ENCODE peak calls at places on chromosome 15, in eight cellular contexts. Z is stimulated activated naive CD8-positive, alpha-beta T cell treated with anti-CD3 and anti-CD28 coated beads, Interleukin-15, amount 100 ng/mL, for 72 hours; R is RWPE2; M is CD4-positive, CD25-positive, alpha-beta regulatory T cell; H is mucosa of descending colon; K is naive thymus-derived CD4-positive, alpha-beta T cell; S is activated CD8-positive, alpha-beta T cell treated with anti-CD3 and anti-CD28 coated beads for 36 hours; F is aorta. A is an unnamed sample.
A peak's percentile ranks its signal among the peaks of the same experiment; 100 is the strongest.

GRCh38 chr15:41258706-41259471 is 27.8 kb downstream of the CHP1 start:
- ATAC-seq in Z (no peak), R (peak; percentile 82), M (no peak), H (peak; percentile 93), K (peak; percentile 67), S (no peak), F (no peak), A (peak; percentile 63)

GRCh38 chr15:41597787-41598186 is 38.8 kb downstream of the TYRO3 start:
- ATAC-seq in Z (no peak), R (no peak), M (no peak), H (no peak), K (no peak), S (no peak), F (no peak), A (no peak)

GRCh38 chr15:62083168-62084154 is 16.7 kb downstream of the C2CD4A start:
- ATAC-seq in Z (no peak), R (no peak), M (no peak), H (peak; percentile 80), K (no peak), S (no peak), F (no peak), A (no peak)

GRCh38 chr15:71066983-71067382 is 48.3 kb upstream of the THSD4 start:
- ATAC-seq in Z (no peak), R (peak; percentile 79), M (no peak), H (no peak), K (no peak), S (no peak), F (no peak), A (peak; percentile 83)

GRCh38 chr15:40477703-40478269 is 7.0 kb downstream of the CHST14 start:
- ATAC-seq in Z (no peak), R (peak; percentile 40), M (no peak), H (peak; percentile 19), K (no peak), S (no peak), F (no peak), A (peak; percentile 93)

GRCh38 chr15:41567261-41567660 is 8.2 kb downstream of the TYRO3 start:
- ATAC-seq in Z (no peak), R (no peak), M (no peak), H (no peak), K (no peak), S (no peak), F (no peak), A (no peak)

GRCh38 chr15:48318131-48318530 is 13.1 kb upstream of the DUT start:
- ATAC-seq in Z (no peak), R (no peak), M (no peak), H (no peak), K (no peak), S (no peak), F (no peak), A (no peak)

GRCh38 chr15:95975212-95975611 is 355.3 kb upstream of the NR2F2 start:
- ATAC-seq in Z (no peak), R (no peak), M (no peak), H (no peak), K (no peak), S (no peak), F (no peak), A (no peak)

GRCh38 chr15:40345225-40345866 is 4.6 kb upstream of the CCDC9B start:
- ATAC-seq in Z (no peak), R (no peak), M (no peak), H (no peak), K (no peak), S (no peak), F (no peak), A (no peak)

GRCh38 chr15:96657096-96657495 is 326.6 kb downstream of the NR2F2 start:
- ATAC-seq in Z (no peak), R (no peak), M (no peak), H (no peak), K (no peak), S (no peak), F (no peak), A (no peak)

GRCh38 chr15:63219196-63219719 is 29.9 kb downstream of the RAB8B start:
- ATAC-seq in Z (no peak), R (no peak), M (no peak), H (peak; percentile 27), K (no peak), S (no peak), F (no peak), A (no peak)

GRCh38 chr15:89368566-89369223 is 34.1 kb upstream of the POLG start:
- ATAC-seq in Z (no peak), R (no peak), M (no peak), H (no peak), K (no peak), S (no peak), F (no peak), A (no peak)

A was measured in esophagus mucosa.